ENCODE peak calls at places on chromosomes 4 and X, in nine cellular contexts. G, R, P, L, T, F, E, H and C are unnamed samples.
A peak's percentile ranks its signal among the peaks of the same experiment; 100 is the strongest.

GRCh38 chrX:23436875-23437274 is 102.2 kb downstream of the PTCHD1 start:
- DNase-seq in G (no peak), R (no peak), P (no peak), L (no peak), T (no peak), F (no peak), E (no peak), H (no peak), C (no peak)

GRCh38 chr4:41154001-41154813 is 60.1 kb downstream of the APBB2 start:
- DNase-seq in G (no peak), R (peak; percentile 42), P (no peak), L (no peak), T (no peak), F (no peak), E (no peak), H (no peak), C (no peak)

GRCh38 chr4:1116837-1117236 is 3.5 kb upstream of the RNF212 start:
- DNase-seq in G (no peak), R (no peak), P (no peak), L (no peak), T (no peak), F (no peak), E (no peak), H (peak; percentile 11), C (no peak)

GRCh38 chrX:1391370-1391706 is 575 bp downstream of the SLC25A6 start:
- DNase-seq in G (no peak), R (no peak), P (no peak), L (peak; percentile 97), T (peak; percentile 93), F (no peak), E (no peak), H (no peak), C (no peak)

GRCh38 chr4:132284910-132285426 is 864.1 kb upstream of the PCDH10 start:
- DNase-seq in G (no peak), R (no peak), P (no peak), L (no peak), T (no peak), F (no peak), E (no peak), H (no peak), C (no peak)

GRCh38 chr4:139556071-139556734 is at the start of gene SETD7:
- DNase-seq in G (no peak), R (peak; percentile 90), P (peak; percentile 83), L (peak; percentile 53), T (peak; percentile 71), F (peak; percentile 24), E (peak; percentile 66), H (peak; percentile 79), C (peak; percentile 79)

GRCh38 chr4:6658635-6659075 is 18.2 kb downstream of the MRFAP1 start:
- DNase-seq in G (no peak), R (peak; percentile 34), P (peak; percentile 59), L (peak; percentile 42), T (no peak), F (no peak), E (peak; percentile 34), H (peak; percentile 15), C (peak; percentile 63)

GRCh38 chr4:117692538-117692937 is 341.7 kb upstream of the NDST3 start:
- DNase-seq in G (no peak), R (no peak), P (no peak), L (no peak), T (no peak), F (no peak), E (no peak), H (no peak), C (no peak)

GRCh38 chrX:318068-318738 is 393 bp downstream of the GTPBP6 start:
- DNase-seq in G (no peak), R (peak; percentile 100), P (peak; percentile 100), L (peak; percentile 93), T (peak; percentile 98), F (peak; percentile 90), E (peak; percentile 97), H (peak; percentile 98), C (peak; percentile 99)

GRCh38 chrX:9525511-9526248 is 60.8 kb downstream of the TBL1X start:
- DNase-seq in G (no peak), R (no peak), P (peak; percentile 46), L (no peak), T (no peak), F (no peak), E (peak; percentile 47), H (peak; percentile 22), C (no peak)

GRCh38 chr4:79164961-79165610 is 160.8 kb downstream of the NAA11 start:
- DNase-seq in G (no peak), R (no peak), P (no peak), L (no peak), T (no peak), F (no peak), E (no peak), H (no peak), C (no peak)

GRCh38 chrX:129600981-129601424 is 53.8 kb downstream of the APLN start:
- DNase-seq in G (no peak), R (peak; percentile 12), P (peak; percentile 16), L (no peak), T (no peak), F (no peak), E (peak; percentile 24), H (peak; percentile 15), C (peak; percentile 18)

GRCh38 chrX:40646489-40647306 is 663 bp downstream of the CXorf38 start:
- DNase-seq in G (no peak), R (peak; percentile 38), P (peak; percentile 48), L (peak; percentile 6), T (peak; percentile 55), F (peak; percentile 4), E (peak; percentile 51), H (peak; percentile 11), C (peak; percentile 41)

GRCh38 chr4:18422685-18423084 is 401.1 kb upstream of the LCORL start:
- DNase-seq in G (no peak), R (no peak), P (no peak), L (no peak), T (no peak), F (no peak), E (no peak), H (no peak), C (no peak)

GRCh38 chrX:47497274-47497673 is 14.3 kb upstream of the ZNF41 start:
- DNase-seq in G (no peak), R (peak; percentile 36), P (no peak), L (no peak), T (no peak), F (no peak), E (no peak), H (peak; percentile 67), C (no peak)

GRCh38 chr4:40506066-40506465 is 123.6 kb downstream of the RBM47 start:
- DNase-seq in G (no peak), R (no peak), P (no peak), L (no peak), T (peak; percentile 46), F (no peak), E (no peak), H (no peak), C (no peak)

GRCh38 chrX:130111935-130112221 is 1.6 kb upstream of the ELF4 start:
- DNase-seq in G (no peak), R (no peak), P (no peak), L (no peak), T (no peak), F (no peak), E (no peak), H (no peak), C (no peak)

GRCh38 chr4:71195932-71196331 is 142.9 kb upstream of the SLC4A4 start:
- DNase-seq in G (no peak), R (no peak), P (no peak), L (no peak), T (no peak), F (no peak), E (no peak), H (peak; percentile 24), C (no peak)

GRCh38 chrX:49220100-49220499 is 13.0 kb downstream of the CACNA1F start:
- DNase-seq in G (no peak), R (no peak), P (no peak), L (no peak), T (no peak), F (no peak), E (no peak), H (no peak), C (no peak)

GRCh38 chrX:103918050-103918449 is 44.4 kb upstream of the TMSB15B start:
- DNase-seq in G (peak; percentile 60), R (peak; percentile 51), P (peak; percentile 64), L (peak; percentile 61), T (peak; percentile 47), F (no peak), E (peak; percentile 76), H (peak; percentile 59), C (peak; percentile 67)

GRCh38 chrX:96453139-96453538 is 231.5 kb upstream of the DIAPH2 start:
- DNase-seq in G (no peak), R (no peak), P (no peak), L (no peak), T (no peak), F (no peak), E (peak; percentile 42), H (no peak), C (no peak)

GRCh38 chr4:38194202-38194601 is 234.0 kb downstream of the PTTG2 start:
- DNase-seq in G (no peak), R (no peak), P (no peak), L (no peak), T (no peak), F (no peak), E (no peak), H (no peak), C (no peak)

GRCh38 chr4:17662694-17663093 is 48.3 kb downstream of the MED28 start:
- DNase-seq in G (no peak), R (peak; percentile 10), P (no peak), L (no peak), T (no peak), F (no peak), E (no peak), H (peak; percentile 6), C (no peak)

GRCh38 chr4:100417565-100417964 is 100.3 kb downstream of the EMCN start:
- DNase-seq in G (no peak), R (no peak), P (no peak), L (no peak), T (peak; percentile 13), F (no peak), E (peak; percentile 19), H (peak; percentile 47), C (no peak)

GRCh38 chr4:55181606-55182005 is 56.2 kb upstream of the KDR start:
- DNase-seq in G (no peak), R (peak; percentile 53), P (no peak), L (no peak), T (no peak), F (no peak), E (no peak), H (peak; percentile 28), C (no peak)

GRCh38 chrX:70436380-70436779 is 8.3 kb upstream of the DLG3 start:
- DNase-seq in G (no peak), R (no peak), P (peak; percentile 32), L (peak; percentile 31), T (no peak), F (no peak), E (no peak), H (no peak), C (peak; percentile 12)

GRCh38 chrX:77668391-77669237 is 117.4 kb downstream of the ATRX start:
- DNase-seq in G (no peak), R (peak; percentile 71), P (no peak), L (no peak), T (no peak), F (no peak), E (no peak), H (peak; percentile 21), C (no peak)

GRCh38 chrX:31500920-31501319 is 429.1 kb upstream of the FTHL17 start:
- DNase-seq in G (no peak), R (no peak), P (no peak), L (no peak), T (no peak), F (no peak), E (no peak), H (peak; percentile 51), C (no peak)

GRCh38 chr4:54779797-54780196 is 122.0 kb downstream of the KIT start:
- DNase-seq in G (no peak), R (no peak), P (no peak), L (no peak), T (no peak), F (no peak), E (no peak), H (no peak), C (no peak)

GRCh38 chrX:9790866-9791265 is 4.6 kb downstream of the SHROOM2 start:
- DNase-seq in G (no peak), R (no peak), P (no peak), L (no peak), T (no peak), F (no peak), E (no peak), H (peak; percentile 25), C (no peak)

GRCh38 chr4:113057891-113058290 is 8.4 kb downstream of the ANK2 start:
- DNase-seq in G (no peak), R (no peak), P (no peak), L (no peak), T (no peak), F (no peak), E (no peak), H (no peak), C (no peak)